ENCODE peak calls at places on chromosomes 5 and 9, in eight cellular contexts. One of them, this sample, is unnamed.

GRCh38 chr9:32500768-32501167 is 25.2 kb downstream of the RIGI start:
- DNase-seq in psoas muscle: no peak
- DNase-seq in cardiac muscle cell: no peak
- DNase-seq in dorsolateral prefrontal cortex: no peak
- DNase-seq in HepG2: peak; percentile 12
- DNase-seq in Panc1: no peak
- DNase-seq in Peyer's patch: no peak
- DNase-seq in HCT116: no peak
- DNase-seq in this sample: no peak

GRCh38 chr9:116585204-116585603 is 101.9 kb upstream of the TRIM32 start:
- DNase-seq in cardiac muscle cell: no peak
- DNase-seq in Peyer's patch: no peak
- DNase-seq in HCT116: no peak
- DNase-seq in dorsolateral prefrontal cortex: no peak
- DNase-seq in psoas muscle: no peak
- DNase-seq in HepG2: no peak
- DNase-seq in Panc1: no peak
- DNase-seq in this sample: no peak

GRCh38 chr5:27494845-27495244 is 456.5 kb upstream of the CDH9 start:
- DNase-seq in Peyer's patch: no peak
- DNase-seq in dorsolateral prefrontal cortex: no peak
- DNase-seq in HCT116: no peak
- DNase-seq in psoas muscle: no peak
- DNase-seq in cardiac muscle cell: no peak
- DNase-seq in Panc1: peak; percentile 22
- DNase-seq in HepG2: no peak
- DNase-seq in this sample: no peak

GRCh38 chr5:173480896-173481295 is 135.6 kb downstream of the BOD1 start:
- DNase-seq in HepG2: no peak
- DNase-seq in cardiac muscle cell: no peak
- DNase-seq in Panc1: no peak
- DNase-seq in HCT116: no peak
- DNase-seq in dorsolateral prefrontal cortex: no peak
- DNase-seq in Peyer's patch: no peak
- DNase-seq in psoas muscle: no peak
- DNase-seq in this sample: no peak

GRCh38 chr5:171250738-171251137 is 58.3 kb upstream of the TLX3 start:
- DNase-seq in Peyer's patch: no peak
- DNase-seq in HCT116: no peak
- DNase-seq in Panc1: no peak
- DNase-seq in psoas muscle: no peak
- DNase-seq in HepG2: peak; percentile 23
- DNase-seq in dorsolateral prefrontal cortex: no peak
- DNase-seq in cardiac muscle cell: no peak
- DNase-seq in this sample: no peak

GRCh38 chr9:32264171-32264862 is 120.1 kb upstream of the ACO1 start:
- DNase-seq in Panc1: no peak
- DNase-seq in HepG2: peak; percentile 7
- DNase-seq in Peyer's patch: no peak
- DNase-seq in psoas muscle: no peak
- DNase-seq in HCT116: no peak
- DNase-seq in cardiac muscle cell: peak; percentile 58
- DNase-seq in dorsolateral prefrontal cortex: no peak
- DNase-seq in this sample: no peak

GRCh38 chr5:135709998-135710670 is 124.3 kb upstream of the SLC25A48 start:
- DNase-seq in cardiac muscle cell: no peak
- DNase-seq in psoas muscle: no peak
- DNase-seq in dorsolateral prefrontal cortex: no peak
- DNase-seq in HCT116: no peak
- DNase-seq in Panc1: no peak
- DNase-seq in HepG2: peak; percentile 51
- DNase-seq in Peyer's patch: no peak
- DNase-seq in this sample: no peak

GRCh38 chr5:113574417-113574816 is 60.9 kb downstream of the YTHDC2 start:
- DNase-seq in dorsolateral prefrontal cortex: no peak
- DNase-seq in HepG2: no peak
- DNase-seq in cardiac muscle cell: peak; percentile 86
- DNase-seq in Panc1: no peak
- DNase-seq in Peyer's patch: no peak
- DNase-seq in HCT116: no peak
- DNase-seq in psoas muscle: no peak
- DNase-seq in this sample: no peak

GRCh38 chr5:143435207-143435657 is 31.7 kb upstream of the NR3C1 start:
- DNase-seq in Panc1: no peak
- DNase-seq in cardiac muscle cell: peak; percentile 38
- DNase-seq in dorsolateral prefrontal cortex: no peak
- DNase-seq in psoas muscle: no peak
- DNase-seq in HCT116: no peak
- DNase-seq in HepG2: no peak
- DNase-seq in Peyer's patch: peak; percentile 66
- DNase-seq in this sample: no peak

DNA sequence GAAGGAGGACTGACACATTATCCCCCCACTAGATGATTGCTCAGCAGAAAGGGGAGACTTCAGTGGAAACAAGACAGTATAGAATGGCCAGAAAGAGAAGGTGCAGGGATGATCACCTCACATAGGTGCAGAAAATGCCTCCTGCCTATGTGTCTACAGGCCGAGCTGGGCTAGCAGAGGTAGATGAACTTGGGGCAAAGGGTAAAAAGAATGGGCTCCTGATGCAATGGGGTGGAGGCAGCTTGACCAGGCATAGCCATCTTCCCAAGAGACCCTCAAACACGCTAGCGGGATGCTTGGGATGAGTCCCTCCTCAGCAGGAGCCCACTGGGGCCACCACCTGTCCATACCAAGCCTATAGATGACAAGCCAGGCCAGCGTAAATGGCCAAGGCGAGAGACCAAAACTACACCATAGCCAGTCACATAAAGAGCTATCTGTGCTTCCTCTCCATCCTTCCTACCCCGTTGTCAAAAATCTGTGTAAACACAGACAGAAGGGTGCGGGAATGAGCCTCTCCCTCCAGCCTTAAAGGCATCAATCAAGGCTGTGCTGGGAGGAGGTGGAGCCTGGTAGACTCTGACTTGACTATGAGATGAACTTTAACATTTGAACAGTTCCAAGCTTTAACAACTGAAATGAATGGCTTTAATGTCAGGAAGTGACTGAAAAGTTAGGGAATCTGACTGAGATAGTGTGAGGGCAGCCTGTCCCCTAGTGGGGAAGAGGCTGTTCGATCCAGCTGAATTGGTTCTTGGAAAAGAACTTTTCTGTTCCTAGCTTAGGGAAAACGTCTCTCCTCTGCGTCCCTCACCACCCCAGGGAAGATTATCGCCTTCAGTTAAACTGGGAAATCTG is 10.4 kb downstream of the C9orf152 start:
- DNase-seq in HepG2: peak; percentile 89
- DNase-seq in HCT116: no peak
- DNase-seq in dorsolateral prefrontal cortex: no peak
- DNase-seq in cardiac muscle cell: peak; percentile 31
- DNase-seq in Panc1: no peak
- DNase-seq in Peyer's patch: peak; percentile 55
- DNase-seq in psoas muscle: no peak
- DNase-seq in this sample: no peak
- TF ChIP-seq CTCF in HepG2: peak; percentile 88
- TF ChIP-seq CTCF in HCT116: no peak
- TF ChIP-seq CTCF in dorsolateral prefrontal cortex: no peak
- TF ChIP-seq CTCF in cardiac muscle cell: peak; percentile 40
- TF ChIP-seq CTCF in Panc1: no peak
- TF ChIP-seq CTCF in Peyer's patch: peak; percentile 42
- TF ChIP-seq CTCF in psoas muscle: peak; percentile 12
- TF ChIP-seq CTCF in this sample: no peak

GRCh38 chr9:91905237-91905650 is 44.8 kb downstream of the ROR2 start:
- DNase-seq in HepG2: no peak
- DNase-seq in dorsolateral prefrontal cortex: no peak
- DNase-seq in psoas muscle: no peak
- DNase-seq in Peyer's patch: no peak
- DNase-seq in Panc1: no peak
- DNase-seq in cardiac muscle cell: no peak
- DNase-seq in HCT116: no peak
- DNase-seq in this sample: no peak
- H3K4me3 ChIP-seq in HepG2: no peak overlapping the region
- H3K4me3 ChIP-seq in dorsolateral prefrontal cortex: no peak overlapping the region
- H3K4me3 ChIP-seq in psoas muscle: no peak overlapping the region
- H3K4me3 ChIP-seq in Peyer's patch: no peak overlapping the region
- H3K4me3 ChIP-seq in Panc1: no peak overlapping the region
- H3K4me3 ChIP-seq in cardiac muscle cell: no peak overlapping the region
- H3K4me3 ChIP-seq in HCT116: no peak overlapping the region
- H3K4me3 ChIP-seq in this sample: no peak overlapping the region

GRCh38 chr9:111412280-111412679 is 71.9 kb downstream of the ECPAS start:
- DNase-seq in cardiac muscle cell: peak; percentile 5
- DNase-seq in psoas muscle: no peak
- DNase-seq in HepG2: no peak
- DNase-seq in Panc1: no peak
- DNase-seq in HCT116: no peak
- DNase-seq in Peyer's patch: no peak
- DNase-seq in dorsolateral prefrontal cortex: no peak
- DNase-seq in this sample: no peak
- TF ChIP-seq CTCF in cardiac muscle cell: no peak
- TF ChIP-seq CTCF in psoas muscle: no peak
- TF ChIP-seq CTCF in HepG2: no peak
- TF ChIP-seq CTCF in Panc1: no peak
- TF ChIP-seq CTCF in HCT116: no peak
- TF ChIP-seq CTCF in Peyer's patch: no peak
- TF ChIP-seq CTCF in dorsolateral prefrontal cortex: no peak
- TF ChIP-seq CTCF in this sample: no peak

GRCh38 chr9:129886226-129887174 is 51.2 kb downstream of the USP20 start:
- DNase-seq in cardiac muscle cell: peak; percentile 30
- DNase-seq in psoas muscle: no peak
- DNase-seq in HCT116: no peak
- DNase-seq in Peyer's patch: no peak
- DNase-seq in HepG2: no peak
- DNase-seq in dorsolateral prefrontal cortex: peak; percentile 62
- DNase-seq in Panc1: no peak
- DNase-seq in this sample: no peak
- H3K4me3 ChIP-seq in cardiac muscle cell: no peak overlapping the region
- H3K4me3 ChIP-seq in psoas muscle: peak overlapping the region; percentile 55
- H3K4me3 ChIP-seq in HCT116: peak overlapping the region; percentile 50
- H3K4me3 ChIP-seq in Peyer's patch: peak overlapping the region; percentile 53
- H3K4me3 ChIP-seq in HepG2: no peak overlapping the region
- H3K4me3 ChIP-seq in dorsolateral prefrontal cortex: peak overlapping the region; percentile 55
- H3K4me3 ChIP-seq in Panc1: no peak overlapping the region
- H3K4me3 ChIP-seq in this sample: peak overlapping the region; percentile 33

DNA sequence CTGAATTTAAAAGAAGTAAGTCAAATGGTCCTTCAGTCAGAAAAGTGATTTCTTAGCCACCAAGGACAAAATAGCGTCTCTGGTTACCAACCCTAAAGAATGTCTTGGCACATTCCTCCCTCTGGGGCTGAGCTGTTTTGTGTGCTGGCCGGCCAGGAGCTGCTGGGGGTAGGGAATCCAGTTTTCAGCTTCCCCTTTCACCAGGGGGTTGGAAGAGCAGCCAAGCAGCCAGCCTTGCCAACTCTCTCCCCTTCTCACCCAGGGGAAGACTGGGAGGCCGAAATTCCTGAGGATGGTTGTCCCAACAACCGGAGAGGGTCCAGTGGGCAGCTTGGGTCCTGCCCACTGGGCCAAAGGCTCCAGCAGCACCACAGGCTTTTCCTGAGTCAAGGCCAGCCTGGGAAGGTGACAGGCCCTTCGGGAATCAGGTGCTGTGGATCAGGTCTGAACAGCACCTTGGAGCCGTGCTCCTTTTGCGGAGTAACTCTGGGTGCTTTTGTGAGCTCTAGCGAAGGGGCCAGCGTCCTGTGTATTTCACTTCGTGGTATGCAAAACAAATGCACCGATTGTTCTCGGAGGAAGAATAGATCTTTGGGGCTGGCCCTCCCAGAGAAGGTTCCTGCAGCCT is 4.2 kb downstream of the WWC1 start:
- DNase-seq in Peyer's patch: no peak
- DNase-seq in Panc1: no peak
- DNase-seq in psoas muscle: no peak
- DNase-seq in cardiac muscle cell: peak; percentile 87
- DNase-seq in dorsolateral prefrontal cortex: peak; percentile 45
- DNase-seq in HCT116: no peak
- DNase-seq in HepG2: no peak
- DNase-seq in this sample: no peak
- TF ChIP-seq CTCF in Peyer's patch: no peak
- TF ChIP-seq CTCF in Panc1: no peak
- TF ChIP-seq CTCF in psoas muscle: no peak
- TF ChIP-seq CTCF in cardiac muscle cell: peak; percentile 72
- TF ChIP-seq CTCF in dorsolateral prefrontal cortex: no peak
- TF ChIP-seq CTCF in HCT116: peak; percentile 55
- TF ChIP-seq CTCF in HepG2: peak; percentile 40
- TF ChIP-seq CTCF in this sample: peak; percentile 1

GRCh38 chr5:40797273-40798011 is 732 bp downstream of the PRKAA1 start:
- DNase-seq in Panc1: peak; percentile 32
- DNase-seq in cardiac muscle cell: peak; percentile 88
- DNase-seq in HepG2: no peak
- DNase-seq in HCT116: peak; percentile 24
- DNase-seq in psoas muscle: peak; percentile 85
- DNase-seq in Peyer's patch: peak; percentile 91
- DNase-seq in dorsolateral prefrontal cortex: peak; percentile 71
- DNase-seq in this sample: no peak

GRCh38 chr5:40798012-40798855 is at the start of gene PRKAA1:
- DNase-seq in dorsolateral prefrontal cortex: peak; percentile 92
- DNase-seq in HCT116: peak; percentile 61
- DNase-seq in cardiac muscle cell: peak; percentile 94
- DNase-seq in Panc1: peak; percentile 73
- DNase-seq in Peyer's patch: peak; percentile 95
- DNase-seq in HepG2: peak; percentile 71
- DNase-seq in psoas muscle: peak; percentile 95
- DNase-seq in this sample: no peak

GRCh38 chr5:40801771-40802562 is 3.8 kb upstream of the PRKAA1 start:
- DNase-seq in dorsolateral prefrontal cortex: no peak
- DNase-seq in HCT116: no peak
- DNase-seq in cardiac muscle cell: no peak
- DNase-seq in psoas muscle: no peak
- DNase-seq in Peyer's patch: no peak
- DNase-seq in HepG2: peak; percentile 75
- DNase-seq in Panc1: no peak
- DNase-seq in this sample: no peak

GRCh38 chr5:40798856-40799210 is 659 bp upstream of the PRKAA1 start:
- DNase-seq in cardiac muscle cell: no peak
- DNase-seq in dorsolateral prefrontal cortex: no peak
- DNase-seq in Panc1: no peak
- DNase-seq in psoas muscle: no peak
- DNase-seq in HepG2: no peak
- DNase-seq in Peyer's patch: no peak
- DNase-seq in HCT116: no peak
- DNase-seq in this sample: no peak

GRCh38 chr5:40799248-40799647 is 1.1 kb upstream of the PRKAA1 start:
- DNase-seq in Panc1: no peak
- DNase-seq in psoas muscle: no peak
- DNase-seq in Peyer's patch: no peak
- DNase-seq in HCT116: no peak
- DNase-seq in dorsolateral prefrontal cortex: no peak
- DNase-seq in HepG2: no peak
- DNase-seq in cardiac muscle cell: peak; percentile 48
- DNase-seq in this sample: no peak
- H3K4me3 ChIP-seq in Panc1: peak overlapping the region; percentile 96
- H3K4me3 ChIP-seq in psoas muscle: peak overlapping the region; percentile 89
- H3K4me3 ChIP-seq in Peyer's patch: no peak overlapping the region
- H3K4me3 ChIP-seq in HCT116: peak overlapping the region; percentile 82
- H3K4me3 ChIP-seq in dorsolateral prefrontal cortex: peak overlapping the region; percentile 86
- H3K4me3 ChIP-seq in HepG2: peak overlapping the region; percentile 93
- H3K4me3 ChIP-seq in cardiac muscle cell: peak overlapping the region; percentile 87
- H3K4me3 ChIP-seq in this sample: peak overlapping the region; percentile 69

GRCh38 chr5:1208743-1209551 is 7.6 kb downstream of the SLC6A19 start:
- DNase-seq in psoas muscle: peak; percentile 48
- DNase-seq in cardiac muscle cell: peak; percentile 26
- DNase-seq in HCT116: no peak
- DNase-seq in Peyer's patch: peak; percentile 57
- DNase-seq in HepG2: no peak
- DNase-seq in dorsolateral prefrontal cortex: no peak
- DNase-seq in Panc1: no peak
- DNase-seq in this sample: no peak
- TF ChIP-seq CTCF in psoas muscle: peak; percentile 24
- TF ChIP-seq CTCF in cardiac muscle cell: peak; percentile 51
- TF ChIP-seq CTCF in HCT116: peak; percentile 57
- TF ChIP-seq CTCF in Peyer's patch: peak; percentile 36
- TF ChIP-seq CTCF in HepG2: peak; percentile 80
- TF ChIP-seq CTCF in dorsolateral prefrontal cortex: no peak
- TF ChIP-seq CTCF in Panc1: peak; percentile 93
- TF ChIP-seq CTCF in this sample: peak; percentile 69

This sample was measured in LNCaP clone FGC.